ENCODE peak calls at places on chromosomes 6 and 20, in eight cellular contexts. One of them, this sample, is unnamed.

GRCh38 chr6:22783921-22784320 is 214.6 kb downstream of the HDGFL1 start:
- DNase-seq in A549: no peak
- DNase-seq in K562: no peak
- DNase-seq in tibial nerve: no peak
- DNase-seq in SK-N-SH: no peak
- DNase-seq in suprapubic skin: no peak
- DNase-seq in stomach: no peak
- DNase-seq in H1: no peak
- DNase-seq in this sample: no peak

GRCh38 chr6:113181164-113181563 is 676.0 kb upstream of the MARCKS start:
- DNase-seq in A549: no peak
- DNase-seq in K562: no peak
- DNase-seq in tibial nerve: no peak
- DNase-seq in SK-N-SH: no peak
- DNase-seq in suprapubic skin: no peak
- DNase-seq in stomach: no peak
- DNase-seq in H1: no peak
- DNase-seq in this sample: no peak

GRCh38 chr20:33576432-33576883 is 85.7 kb upstream of the C20orf144 start:
- DNase-seq in A549: peak
- DNase-seq in K562: peak
- DNase-seq in tibial nerve: no peak
- DNase-seq in SK-N-SH: peak
- DNase-seq in suprapubic skin: no peak
- DNase-seq in stomach: peak
- DNase-seq in H1: no peak
- DNase-seq in this sample: no peak

GRCh38 chr6:143940011-143940597 is 68.0 kb downstream of the PLAGL1 start:
- DNase-seq in A549: peak
- DNase-seq in K562: peak
- DNase-seq in tibial nerve: no peak
- DNase-seq in SK-N-SH: peak
- DNase-seq in suprapubic skin: no peak
- DNase-seq in stomach: peak
- DNase-seq in H1: no peak
- DNase-seq in this sample: no peak

GRCh38 chr6:167573461-167574215 is 248.8 kb downstream of the TTLL2 start:
- DNase-seq in A549: no peak
- DNase-seq in K562: no peak
- DNase-seq in tibial nerve: no peak
- DNase-seq in SK-N-SH: no peak
- DNase-seq in suprapubic skin: peak
- DNase-seq in stomach: no peak
- DNase-seq in H1: no peak
- DNase-seq in this sample: peak

GRCh38 chr6:34531580-34532201 is 24.4 kb downstream of the SPDEF start:
- DNase-seq in A549: peak
- DNase-seq in K562: peak
- DNase-seq in tibial nerve: peak
- DNase-seq in SK-N-SH: no peak
- DNase-seq in suprapubic skin: no peak
- DNase-seq in stomach: no peak
- DNase-seq in H1: peak
- DNase-seq in this sample: peak

GRCh38 chr6:158654960-158655485 is 5.2 kb downstream of the SYTL3 start:
- DNase-seq in A549: no peak
- DNase-seq in K562: no peak
- DNase-seq in tibial nerve: no peak
- DNase-seq in SK-N-SH: no peak
- DNase-seq in suprapubic skin: no peak
- DNase-seq in stomach: no peak
- DNase-seq in H1: no peak
- DNase-seq in this sample: no peak

GRCh38 chr20:40497781-40498691 is 191.0 kb downstream of the MAFB start:
- DNase-seq in A549: no peak
- DNase-seq in K562: peak
- DNase-seq in tibial nerve: peak
- DNase-seq in SK-N-SH: no peak
- DNase-seq in suprapubic skin: peak
- DNase-seq in stomach: no peak
- DNase-seq in H1: no peak
- DNase-seq in this sample: peak

GRCh38 chr20:22576273-22576672 is 8.1 kb downstream of the FOXA2 start:
- DNase-seq in A549: no peak
- DNase-seq in K562: no peak
- DNase-seq in tibial nerve: no peak
- DNase-seq in SK-N-SH: no peak
- DNase-seq in suprapubic skin: no peak
- DNase-seq in stomach: no peak
- DNase-seq in H1: no peak
- DNase-seq in this sample: no peak

GRCh38 chr20:60999256-60999655 is 252.8 kb upstream of the CDH4 start:
- DNase-seq in A549: no peak
- DNase-seq in K562: no peak
- DNase-seq in tibial nerve: no peak
- DNase-seq in SK-N-SH: no peak
- DNase-seq in suprapubic skin: no peak
- DNase-seq in stomach: no peak
- DNase-seq in H1: no peak
- DNase-seq in this sample: no peak

GRCh38 chr6:36780517-36781210 is 58.6 kb downstream of the CPNE5 start:
- DNase-seq in A549: no peak
- DNase-seq in K562: no peak
- DNase-seq in tibial nerve: no peak
- DNase-seq in SK-N-SH: no peak
- DNase-seq in suprapubic skin: no peak
- DNase-seq in stomach: no peak
- DNase-seq in H1: no peak
- DNase-seq in this sample: no peak

GRCh38 chr6:112199001-112199403 is 55.4 kb downstream of the LAMA4 start:
- DNase-seq in A549: no peak
- DNase-seq in K562: no peak
- DNase-seq in tibial nerve: no peak
- DNase-seq in SK-N-SH: peak
- DNase-seq in suprapubic skin: no peak
- DNase-seq in stomach: no peak
- DNase-seq in H1: no peak
- DNase-seq in this sample: no peak

GRCh38 chr6:94350833-94351232 is 931.5 kb upstream of the EPHA7 start:
- DNase-seq in A549: no peak
- DNase-seq in K562: no peak
- DNase-seq in tibial nerve: no peak
- DNase-seq in SK-N-SH: no peak
- DNase-seq in suprapubic skin: no peak
- DNase-seq in stomach: no peak
- DNase-seq in H1: no peak
- DNase-seq in this sample: no peak

GRCh38 chr20:53899351-53900167 is 170.8 kb downstream of the BCAS1 start:
- DNase-seq in A549: peak
- DNase-seq in K562: peak
- DNase-seq in tibial nerve: no peak
- DNase-seq in SK-N-SH: peak
- DNase-seq in suprapubic skin: peak
- DNase-seq in stomach: peak
- DNase-seq in H1: no peak
- DNase-seq in this sample: no peak

GRCh38 chr6:30194797-30195690 is 18.2 kb downstream of the TRIM26 start:
- DNase-seq in A549: no peak
- DNase-seq in K562: no peak
- DNase-seq in tibial nerve: no peak
- DNase-seq in SK-N-SH: no peak
- DNase-seq in suprapubic skin: no peak
- DNase-seq in stomach: no peak
- DNase-seq in H1: no peak
- DNase-seq in this sample: no peak

GRCh38 chr6:34027445-34027936 is 118.4 kb downstream of the GRM4 start:
- DNase-seq in A549: peak
- DNase-seq in K562: peak
- DNase-seq in tibial nerve: no peak
- DNase-seq in SK-N-SH: peak
- DNase-seq in suprapubic skin: no peak
- DNase-seq in stomach: peak
- DNase-seq in H1: peak
- DNase-seq in this sample: no peak

GRCh38 chr6:11188161-11188915 is 44.1 kb downstream of the NEDD9 start:
- DNase-seq in A549: peak
- DNase-seq in K562: no peak
- DNase-seq in tibial nerve: no peak
- DNase-seq in SK-N-SH: no peak
- DNase-seq in suprapubic skin: no peak
- DNase-seq in stomach: no peak
- DNase-seq in H1: no peak
- DNase-seq in this sample: no peak

GRCh38 chr6:26327450-26328264 is 37.3 kb upstream of the BTN3A2 start:
- DNase-seq in A549: peak
- DNase-seq in K562: peak
- DNase-seq in tibial nerve: no peak
- DNase-seq in SK-N-SH: peak
- DNase-seq in suprapubic skin: no peak
- DNase-seq in stomach: no peak
- DNase-seq in H1: no peak
- DNase-seq in this sample: no peak

GRCh38 chr6:16804007-16804303 is 42.7 kb upstream of the ATXN1 start:
- DNase-seq in A549: no peak
- DNase-seq in K562: no peak
- DNase-seq in tibial nerve: no peak
- DNase-seq in SK-N-SH: no peak
- DNase-seq in suprapubic skin: no peak
- DNase-seq in stomach: no peak
- DNase-seq in H1: no peak
- DNase-seq in this sample: no peak

GRCh38 chr6:136607204-136607931 is 57.1 kb upstream of the MAP7 start:
- DNase-seq in A549: no peak
- DNase-seq in K562: no peak
- DNase-seq in tibial nerve: no peak
- DNase-seq in SK-N-SH: no peak
- DNase-seq in suprapubic skin: no peak
- DNase-seq in stomach: no peak
- DNase-seq in H1: no peak
- DNase-seq in this sample: no peak

GRCh38 chr6:136611133-136611532 is 60.9 kb upstream of the MAP7 start:
- DNase-seq in A549: no peak
- DNase-seq in K562: no peak
- DNase-seq in tibial nerve: no peak
- DNase-seq in SK-N-SH: no peak
- DNase-seq in suprapubic skin: no peak
- DNase-seq in stomach: no peak
- DNase-seq in H1: no peak
- DNase-seq in this sample: no peak

GRCh38 chr6:136608991-136609390 is 58.8 kb upstream of the MAP7 start:
- DNase-seq in A549: no peak
- DNase-seq in K562: no peak
- DNase-seq in tibial nerve: no peak
- DNase-seq in SK-N-SH: no peak
- DNase-seq in suprapubic skin: no peak
- DNase-seq in stomach: no peak
- DNase-seq in H1: no peak
- DNase-seq in this sample: no peak

GRCh38 chr6:136609878-136610706 is 59.9 kb upstream of the MAP7 start:
- DNase-seq in A549: peak
- DNase-seq in K562: peak
- DNase-seq in tibial nerve: no peak
- DNase-seq in SK-N-SH: no peak
- DNase-seq in suprapubic skin: no peak
- DNase-seq in stomach: peak
- DNase-seq in H1: no peak
- DNase-seq in this sample: peak

DNA sequence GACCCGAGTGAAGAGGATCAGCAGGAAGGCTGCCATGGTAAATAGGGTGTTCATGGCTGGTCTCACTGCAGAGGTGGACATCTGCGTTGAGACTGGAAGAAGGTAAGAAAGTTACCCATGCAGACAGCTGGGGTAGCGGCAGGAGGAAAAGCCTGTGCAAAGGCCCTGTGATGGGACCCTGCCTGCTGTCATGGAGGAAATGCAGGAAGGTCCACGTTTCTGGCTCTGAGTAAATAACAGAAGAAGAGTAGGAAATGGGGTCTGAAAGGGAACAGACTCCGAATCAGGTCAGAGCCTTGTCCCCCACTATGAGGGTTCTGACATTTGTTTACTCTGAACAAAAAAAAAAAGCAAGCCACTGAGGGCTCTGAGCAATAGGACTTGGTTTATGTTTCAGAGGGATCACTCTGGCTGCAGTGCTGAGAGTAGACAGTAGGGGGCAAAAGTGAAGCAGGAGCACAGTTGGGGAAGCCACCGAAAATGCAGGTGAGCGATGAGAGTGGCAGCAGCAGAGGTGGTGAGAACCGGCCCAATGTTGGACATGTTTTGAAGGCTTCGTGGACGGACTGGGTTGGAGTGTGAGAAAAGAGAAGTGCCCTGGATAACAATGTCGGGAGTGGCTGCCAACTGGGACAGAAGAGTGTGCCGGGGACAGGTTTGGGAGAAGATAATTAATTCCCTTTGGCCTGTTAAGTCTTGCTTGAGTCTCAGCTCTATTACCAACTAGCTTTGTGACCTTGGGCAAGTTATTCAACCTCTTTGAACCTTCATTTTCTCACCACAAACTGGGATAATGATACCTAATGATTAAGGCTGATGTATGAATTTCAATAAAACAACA is 57.9 kb upstream of the MAP7 start:
- DNase-seq in A549: peak
- DNase-seq in K562: peak
- DNase-seq in tibial nerve: peak
- DNase-seq in SK-N-SH: peak
- DNase-seq in suprapubic skin: no peak
- DNase-seq in stomach: peak
- DNase-seq in H1: no peak
- DNase-seq in this sample: no peak
- TF ChIP-seq EP300 in A549: no peak
- TF ChIP-seq EP300 in K562: no peak
- TF ChIP-seq EP300 in tibial nerve: no peak
- TF ChIP-seq EP300 in SK-N-SH: no peak
- TF ChIP-seq EP300 in suprapubic skin: no peak
- TF ChIP-seq EP300 in stomach: no peak
- TF ChIP-seq EP300 in H1: no peak
- TF ChIP-seq EP300 in this sample: no peak

GRCh38 chr6:903746-904145 is 210.8 kb upstream of the EXOC2 start:
- DNase-seq in A549: no peak
- DNase-seq in K562: no peak
- DNase-seq in tibial nerve: no peak
- DNase-seq in SK-N-SH: no peak
- DNase-seq in suprapubic skin: no peak
- DNase-seq in stomach: no peak
- DNase-seq in H1: no peak
- DNase-seq in this sample: no peak
- TF ChIP-seq EP300 in A549: no peak
- TF ChIP-seq EP300 in K562: no peak
- TF ChIP-seq EP300 in tibial nerve: no peak
- TF ChIP-seq EP300 in SK-N-SH: no peak
- TF ChIP-seq EP300 in suprapubic skin: no peak
- TF ChIP-seq EP300 in stomach: no peak
- TF ChIP-seq EP300 in H1: no peak
- TF ChIP-seq EP300 in this sample: no peak

GRCh38 chr20:24149175-24149574 is 160.6 kb upstream of the GGTLC1 start:
- DNase-seq in A549: peak
- DNase-seq in K562: no peak
- DNase-seq in tibial nerve: no peak
- DNase-seq in SK-N-SH: no peak
- DNase-seq in suprapubic skin: no peak
- DNase-seq in stomach: no peak
- DNase-seq in H1: no peak
- DNase-seq in this sample: no peak
- TF ChIP-seq EP300 in A549: no peak
- TF ChIP-seq EP300 in K562: no peak
- TF ChIP-seq EP300 in tibial nerve: no peak
- TF ChIP-seq EP300 in SK-N-SH: no peak
- TF ChIP-seq EP300 in suprapubic skin: no peak
- TF ChIP-seq EP300 in stomach: no peak
- TF ChIP-seq EP300 in H1: no peak
- TF ChIP-seq EP300 in this sample: no peak

GRCh38 chr20:50286609-50287008 is 96.0 kb downstream of the CEBPB start:
- DNase-seq in A549: peak
- DNase-seq in K562: no peak
- DNase-seq in tibial nerve: peak
- DNase-seq in SK-N-SH: peak
- DNase-seq in suprapubic skin: no peak
- DNase-seq in stomach: no peak
- DNase-seq in H1: no peak
- DNase-seq in this sample: peak
- TF ChIP-seq EP300 in A549: no peak
- TF ChIP-seq EP300 in K562: no peak
- TF ChIP-seq EP300 in tibial nerve: peak
- TF ChIP-seq EP300 in SK-N-SH: no peak
- TF ChIP-seq EP300 in suprapubic skin: no peak
- TF ChIP-seq EP300 in stomach: no peak
- TF ChIP-seq EP300 in H1: no peak
- TF ChIP-seq EP300 in this sample: no peak

This sample was measured in sigmoid colon.